ENCODE peak calls at places on chromosomes 13 and 19, in five cellular contexts. H, W, X, Y and D are unnamed samples.

GRCh38 chr13:91045351-91046034 is 302.0 kb upstream of the MIR17HG start:
- DNase-seq in X (no peak), W (no peak), Y (peak; percentile 12), H (peak; percentile 12), D (peak; percentile 4)

GRCh38 chr19:54316746-54317107 is 3.8 kb upstream of the LILRA5 start:
- DNase-seq in H (no peak), Y (no peak), W (no peak), X (no peak), D (peak; percentile 91)

GRCh38 chr13:41788552-41788951 is 172.4 kb downstream of the VWA8 start:
- DNase-seq in Y (no peak), H (no peak), X (no peak), W (no peak), D (no peak)

GRCh38 chr13:19155321-19155861 is 26.2 kb downstream of the TUBA3C start:
- DNase-seq in W (no peak), Y (no peak), X (no peak), H (no peak), D (no peak)

GRCh38 chr19:49057636-49058234 is at the start of gene CGB7:
- DNase-seq in W (peak; percentile 17), X (no peak), Y (peak; percentile 87), H (no peak), D (peak; percentile 79)

GRCh38 chr13:72004975-72005374 is 138.0 kb upstream of the DACH1 start:
- DNase-seq in H (no peak), W (no peak), X (no peak), Y (no peak), D (no peak)

GRCh38 chr13:80131204-80131603 is 209.7 kb downstream of the SPRY2 start:
- DNase-seq in X (no peak), H (no peak), Y (peak; percentile 56), W (no peak), D (peak; percentile 71)

GRCh38 chr13:23129329-23129728 is 51.5 kb upstream of the SGCG start:
- DNase-seq in X (no peak), H (no peak), Y (no peak), W (no peak), D (no peak)

GRCh38 chr19:35903550-35904179 is 1.3 kb downstream of the HCST start:
- DNase-seq in Y (peak; percentile 75), H (no peak), W (peak; percentile 52), X (peak; percentile 84), D (peak; percentile 61)

GRCh38 chr13:40639226-40639681 is 27.2 kb downstream of the FOXO1 start:
- DNase-seq in W (peak; percentile 14), X (no peak), H (no peak), Y (no peak), D (no peak)

GRCh38 chr19:21588202-21588601 is 82.8 kb downstream of the ZNF429 start:
- DNase-seq in H (no peak), W (no peak), Y (no peak), X (no peak), D (no peak)

GRCh38 chr13:67086260-67086659 is 143.9 kb downstream of the PCDH9 start:
- DNase-seq in X (no peak), H (no peak), Y (no peak), W (no peak), D (no peak)

GRCh38 chr13:99303863-99304521 is 3.2 kb downstream of the GPR183 start:
- DNase-seq in X (no peak), H (no peak), W (no peak), Y (no peak), D (no peak)

GRCh38 chr13:110902370-110902769 is 12.5 kb downstream of the ANKRD10 start:
- DNase-seq in H (no peak), W (no peak), Y (no peak), X (no peak), D (no peak)

GRCh38 chr19:50861025-50861424 is 6.3 kb downstream of the KLK3 start:
- DNase-seq in W (no peak), H (no peak), X (no peak), Y (no peak), D (no peak)

GRCh38 chr19:46393456-46394397 is 19.6 kb downstream of the CCDC8 start:
- DNase-seq in Y (no peak), W (no peak), X (no peak), H (no peak), D (no peak)

GRCh38 chr13:29239653-29240525 is 355.6 kb downstream of the SLC7A1 start:
- DNase-seq in H (no peak), X (no peak), W (no peak), Y (no peak), D (no peak)

GRCh38 chr19:35641515-35642151 is at the start of gene ETV2:
- DNase-seq in H (no peak), X (no peak), Y (peak; percentile 55), W (no peak), D (no peak)

GRCh38 chr19:17687141-17687856 is 855 bp downstream of the UNC13A start:
- DNase-seq in Y (peak; percentile 72), H (no peak), X (no peak), W (no peak), D (no peak)

GRCh38 chr19:15265849-15266248 is 33.6 kb upstream of the EPHX3 start:
- DNase-seq in W (no peak), H (no peak), X (no peak), Y (peak; percentile 91), D (no peak)

GRCh38 chr13:40568246-40568645 is 98.2 kb downstream of the FOXO1 start:
- DNase-seq in H (no peak), Y (no peak), X (no peak), W (no peak), D (no peak)

GRCh38 chr13:98222816-98223215 is 45.7 kb upstream of the RNF113B start:
- DNase-seq in H (no peak), W (no peak), Y (no peak), X (no peak), D (no peak)

GRCh38 chr19:2812414-2813234 is 7.0 kb upstream of the ZNF554 start:
- DNase-seq in W (no peak), H (no peak), X (no peak), Y (peak; percentile 57), D (no peak)

GRCh38 chr13:44142911-44143665 is 230.5 kb upstream of the SERP2 start:
- DNase-seq in Y (no peak), H (peak; percentile 47), X (no peak), W (no peak), D (no peak)

GRCh38 chr19:19269952-19270694 is 3.0 kb downstream of the TM6SF2 start:
- DNase-seq in Y (peak; percentile 47), X (no peak), H (no peak), W (no peak), D (no peak)

GRCh38 chr19:3361384-3362216 is 4.8 kb upstream of the NFIC start:
- DNase-seq in H (no peak), Y (no peak), X (no peak), W (no peak), D (no peak)

GRCh38 chr19:7654401-7654800 is 14.4 kb upstream of the RETN start:
- DNase-seq in Y (no peak), X (no peak), H (no peak), W (no peak), D (no peak)

GRCh38 chr19:55552620-55553019 is 7.3 kb upstream of the SBK3 start:
- DNase-seq in Y (no peak), W (peak; percentile 43), H (no peak), X (no peak), D (no peak)

GRCh38 chr19:56105090-56105701 is 15.9 kb downstream of the ZNF787 start:
- DNase-seq in H (peak; percentile 15), W (peak; percentile 78), X (no peak), Y (no peak), D (peak; percentile 84)

GRCh38 chr19:44883962-44884361 is 7.1 kb upstream of the TOMM40 start:
- DNase-seq in Y (no peak), X (no peak), H (no peak), W (no peak), D (peak; percentile 67)

GRCh38 chr19:50050406-50051223 is 24.8 kb downstream of the ZNF473 start:
- DNase-seq in X (peak; percentile 23), H (no peak), W (no peak), Y (peak; percentile 86), D (peak; percentile 51)

GRCh38 chr13:44796597-44797517 is 192.4 kb downstream of the NUFIP1 start:
- DNase-seq in H (no peak), Y (no peak), W (no peak), X (no peak), D (no peak)

GRCh38 chr13:112184261-112184660 is 117.3 kb downstream of the SOX1 start:
- DNase-seq in X (no peak), H (no peak), Y (no peak), W (no peak), D (no peak)
- TF ChIP-seq JUND in X (no peak), H (no peak), Y (no peak), W (no peak), D (no peak)

DNA sequence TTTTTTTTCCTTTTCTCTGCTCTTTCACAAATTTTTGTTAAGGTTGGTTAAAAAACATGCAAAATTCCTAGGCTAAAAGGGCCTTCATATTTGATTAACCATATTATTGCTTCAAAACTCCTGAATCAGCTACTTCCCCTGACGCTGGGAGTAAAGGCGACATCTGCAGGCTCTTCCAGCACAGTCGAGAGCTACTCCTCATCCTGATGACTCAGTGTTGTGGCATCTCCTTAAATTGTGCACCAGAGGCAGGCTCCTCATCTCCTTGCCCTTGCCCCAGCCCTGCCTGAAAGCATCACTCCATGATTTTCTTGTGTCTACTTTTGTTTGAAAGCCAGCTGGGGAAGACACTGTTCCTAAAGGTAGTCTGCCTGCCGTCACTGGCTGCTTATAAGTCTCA is 24.5 kb upstream of the SOX1 start:
- DNase-seq in X (no peak), W (no peak), H (no peak), Y (no peak), D (no peak)
- TF ChIP-seq JUND in X (no peak), W (no peak), H (peak; percentile 37), Y (no peak), D (no peak)

DNA sequence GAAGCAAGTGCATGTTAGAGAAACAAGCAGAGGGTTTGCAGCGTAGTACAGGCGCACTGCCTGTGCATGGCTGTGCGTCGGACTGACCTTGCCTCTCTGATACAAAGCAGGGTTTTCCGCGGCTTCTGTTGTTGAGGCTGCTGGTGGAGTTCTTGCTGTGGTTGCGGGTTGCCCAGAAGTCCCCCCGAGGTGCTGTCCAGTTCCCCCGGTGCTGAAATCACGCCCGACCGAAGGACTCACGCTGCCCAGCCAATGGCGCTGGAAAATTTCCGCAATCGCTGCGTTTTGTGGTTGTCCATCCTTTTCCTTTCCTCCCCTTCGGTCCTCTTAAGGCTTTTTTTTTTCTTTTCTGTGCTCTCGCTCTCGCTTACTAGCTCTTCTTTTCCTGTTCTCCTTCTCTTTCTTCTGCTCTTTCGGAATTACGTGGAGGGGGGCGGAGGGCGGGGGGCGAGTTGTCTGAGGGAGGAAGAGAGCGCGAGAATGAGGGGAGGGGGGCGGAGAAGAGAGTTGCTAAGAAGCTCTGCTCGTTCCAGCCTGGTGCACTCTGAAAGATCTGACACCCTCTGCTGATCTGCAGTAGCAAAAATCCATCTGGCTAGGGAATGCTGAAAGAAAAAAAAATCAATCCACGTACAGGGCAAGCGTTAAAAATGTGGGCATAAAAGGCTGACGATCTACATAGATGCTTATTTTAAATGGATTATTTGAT is at the start of gene SLITRK1:
- DNase-seq in H (no peak), Y (peak; percentile 16), W (no peak), X (peak; percentile 9), D (peak; percentile 79)
- TF ChIP-seq JUND in H (no peak), Y (no peak), W (no peak), X (no peak), D (no peak)

DNA sequence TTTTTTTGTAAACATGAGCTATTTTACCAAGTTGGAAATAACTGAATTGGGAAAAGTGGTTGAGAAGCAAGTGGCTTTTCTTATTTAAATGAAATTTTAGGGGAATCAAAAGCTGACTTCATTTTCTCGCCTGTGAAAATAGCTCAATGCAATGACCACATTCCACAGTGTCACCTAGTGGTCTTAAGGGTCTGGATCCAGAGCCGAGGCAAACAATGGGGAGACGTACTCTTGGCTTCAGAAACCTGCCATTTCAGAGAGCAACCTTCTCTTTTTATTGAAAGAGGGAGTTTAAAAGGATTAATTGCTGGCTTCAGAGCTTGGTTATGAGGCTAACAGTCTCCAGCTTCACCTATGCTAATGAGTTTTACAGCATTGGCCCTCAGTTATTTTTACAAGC is 39.7 kb upstream of the RXFP2 start:
- DNase-seq in W (no peak), H (no peak), X (no peak), Y (no peak), D (no peak)
- TF ChIP-seq JUND in W (no peak), H (no peak), X (no peak), Y (no peak), D (no peak)